ENCODE peak calls at places on chromosomes 13 and 19, in five cellular contexts. W is left ventricle myocardium superior; C is spleen; U is heart left ventricle; N is activated T-cell treated with anti-CD3 and anti-CD28 coated beads, Interleukin-2, amount 50 U/mL, for 72 hours. Q is an unnamed sample.

GRCh38 chr13:95948646-95949045 is 104.6 kb downstream of the UGGT2 start:
- DNase-seq in W (no peak), C (no peak), U (no peak), N (no peak), Q (no peak)

GRCh38 chr19:3932931-3933810 is at the start of gene NMRK2:
- DNase-seq in W (peak), C (no peak), U (peak), N (no peak), Q (no peak)

GRCh38 chr19:9903341-9903740 is 33.0 kb downstream of the OLFM2 start:
- DNase-seq in W (no peak), C (no peak), U (no peak), N (no peak), Q (no peak)

GRCh38 chr19:46885411-46885810 is 24.6 kb downstream of the ARHGAP35 start:
- DNase-seq in W (no peak), C (no peak), U (no peak), N (no peak), Q (no peak)

GRCh38 chr19:8512115-8512967 is 1.6 kb downstream of the ZNF414 start:
- DNase-seq in W (no peak), C (no peak), U (peak), N (peak), Q (no peak)

GRCh38 chr13:78160793-78161192 is 242.2 kb upstream of the EDNRB start:
- DNase-seq in W (no peak), C (no peak), U (no peak), N (no peak), Q (no peak)

GRCh38 chr13:23770428-23770827 is 118.8 kb downstream of the MIPEP start:
- DNase-seq in W (no peak), C (no peak), U (no peak), N (no peak), Q (no peak)

GRCh38 chr13:111122056-111122455 is 6.9 kb downstream of the ARHGEF7 start:
- DNase-seq in W (no peak), C (no peak), U (no peak), N (no peak), Q (no peak)

GRCh38 chr13:44108345-44108858 is 228.7 kb downstream of the LACC1 start:
- DNase-seq in W (peak), C (no peak), U (peak), N (no peak), Q (no peak)

GRCh38 chr19:2417881-2418406 is 9.4 kb downstream of the TIMM13 start:
- DNase-seq in W (no peak), C (no peak), U (no peak), N (no peak), Q (no peak)

GRCh38 chr19:16571283-16571682 is 932 bp downstream of the SLC35E1 start:
- DNase-seq in W (no peak), C (no peak), U (no peak), N (no peak), Q (no peak)

GRCh38 chr19:45091031-45091918 is 1.7 kb upstream of the PPP1R37 start:
- DNase-seq in W (peak), C (peak), U (peak), N (peak), Q (peak)

GRCh38 chr19:17616686-17616960 is 61.2 kb downstream of the COLGALT1 start:
- DNase-seq in W (no peak), C (no peak), U (no peak), N (no peak), Q (no peak)

GRCh38 chr13:50797081-50797480 is 46.4 kb downstream of the DLEU7 start:
- DNase-seq in W (no peak), C (no peak), U (no peak), N (no peak), Q (no peak)

GRCh38 chr13:95552539-95553270 is at the start of gene CLDN10:
- DNase-seq in W (no peak), C (peak), U (peak), N (peak), Q (no peak)

GRCh38 chr13:111049791-111050538 is 65.1 kb upstream of the ARHGEF7 start:
- DNase-seq in W (no peak), C (no peak), U (no peak), N (no peak), Q (no peak)

GRCh38 chr13:99200433-99201167 is at the start of gene UBAC2:
- DNase-seq in W (peak), C (peak), U (peak), N (peak), Q (peak)

GRCh38 chr13:42495751-42496150 is 78.2 kb upstream of the TNFSF11 start:
- DNase-seq in W (no peak), C (no peak), U (no peak), N (peak), Q (no peak)

GRCh38 chr19:57016491-57016890 is 103.3 kb upstream of the USP29 start:
- DNase-seq in W (no peak), C (no peak), U (no peak), N (no peak), Q (no peak)